ENCODE peak calls at places on chromosomes 4 and X, in eight cellular contexts. J, Q, W, M, N, F, A and D are unnamed samples. For H3K9me3, the result is how much of the 10 kb centered on the place peaks cover.

GRCh38 chrX:97529801-97530200 is 646.1 kb downstream of the RPA4 start:
- DNase-seq in Q (no peak), M (no peak), N (no peak), W (no peak), A (no peak), J (peak), F (peak), D (no peak)

GRCh38 chrX:129930941-129931410 is 25.0 kb downstream of the UTP14A start:
- DNase-seq in A (no peak), M (no peak), Q (no peak), N (no peak), J (peak), W (no peak), F (peak), D (no peak)

GRCh38 chrX:122087353-122087752 is 1039.9 kb downstream of the GLUD2 start:
- DNase-seq in M (no peak), J (no peak), F (no peak), A (no peak), W (no peak), N (no peak), Q (no peak), D (no peak)

GRCh38 chr4:7912826-7913225 is 26.8 kb downstream of the AFAP1 start:
- DNase-seq in F (no peak), N (no peak), W (no peak), J (no peak), A (no peak), M (no peak), Q (no peak), D (no peak)

GRCh38 chrX:46648660-46649059 is 75.1 kb downstream of the CHST7 start:
- DNase-seq in M (no peak), J (no peak), N (no peak), W (no peak), A (no peak), F (no peak), Q (peak), D (no peak)

GRCh38 chr4:87058272-87059073 is 123.7 kb downstream of the AFF1 start:
- DNase-seq in F (no peak), N (no peak), J (no peak), W (peak), A (no peak), Q (peak), M (no peak), D (peak)

GRCh38 chrX:52363247-52363883 is 5.5 kb upstream of the XAGE2 start:
- DNase-seq in W (peak), Q (no peak), M (no peak), F (no peak), A (no peak), J (peak), N (no peak), D (no peak)

GRCh38 chr4:105472871-105473339 is 957 bp downstream of the PPA2 start:
- DNase-seq in Q (no peak), N (no peak), W (peak), F (peak), M (no peak), A (no peak), J (no peak), D (no peak)

GRCh38 chrX:71978164-71978563 is 67.5 kb downstream of the NHSL2 start:
- DNase-seq in J (no peak), Q (no peak), W (no peak), M (no peak), N (no peak), A (no peak), F (no peak), D (no peak)

GRCh38 chr4:112770111-112770510 is 133.2 kb downstream of the LARP7 start:
- DNase-seq in W (no peak), J (no peak), F (no peak), M (no peak), Q (peak), N (no peak), A (no peak), D (no peak)

GRCh38 chr4:125268065-125268755 is 46.5 kb upstream of the FAT4 start:
- DNase-seq in F (no peak), Q (peak), M (no peak), N (no peak), J (no peak), W (peak), A (no peak), D (no peak)

GRCh38 chr4:85726555-85726954 is 251.6 kb downstream of the ARHGAP24 start:
- DNase-seq in N (no peak), A (no peak), W (no peak), Q (no peak), F (no peak), M (no peak), J (no peak), D (no peak)

GRCh38 chrX:136639506-136640176 is 8.3 kb upstream of the CD40LG start:
- DNase-seq in J (peak), Q (no peak), W (no peak), A (no peak), N (no peak), M (no peak), F (peak), D (no peak)

GRCh38 chr4:58749206-58749605 is 1639.0 kb upstream of the IGFBP7 start:
- DNase-seq in M (no peak), A (peak), J (no peak), N (no peak), Q (no peak), W (no peak), F (no peak), D (no peak)

GRCh38 chr4:56463711-56464110 is 3.7 kb upstream of the SRP72 start:
- DNase-seq in A (no peak), Q (no peak), J (no peak), N (no peak), W (no peak), F (no peak), M (no peak), D (no peak)

GRCh38 chr4:142960867-142961644 is 115.0 kb upstream of the INPP4B start:
- DNase-seq in F (no peak), J (no peak), W (no peak), Q (no peak), N (no peak), M (no peak), A (no peak), D (no peak)

GRCh38 chr4:42673084-42673429 is 16.2 kb upstream of the ATP8A1 start:
- DNase-seq in W (no peak), F (peak), A (peak), N (peak), M (peak), J (peak), Q (no peak), D (peak)

GRCh38 chr4:108480881-108481280 is 139.5 kb upstream of the RPL34 start:
- DNase-seq in Q (no peak), A (no peak), F (no peak), W (no peak), J (no peak), N (no peak), M (no peak), D (no peak)

GRCh38 chr4:55080174-55080865 is 45.1 kb downstream of the KDR start:
- DNase-seq in J (peak), F (peak), M (no peak), W (no peak), A (no peak), N (no peak), Q (no peak), D (no peak)

GRCh38 chr4:17027495-17027894 is 129.1 kb upstream of the LDB2 start:
- DNase-seq in M (no peak), J (peak), W (no peak), N (no peak), F (peak), Q (no peak), A (no peak), D (no peak)

GRCh38 chr4:77104405-77105292 is 28.9 kb upstream of the CCNI start:
- DNase-seq in W (no peak), N (peak), J (peak), A (peak), M (peak), F (peak), Q (no peak), D (peak)

GRCh38 chrX:115330498-115331138 is 41.1 kb downstream of the LUZP4 start:
- DNase-seq in M (peak), Q (peak), A (no peak), N (peak), J (peak), W (peak), F (peak), D (no peak)

GRCh38 chr4:144565558-144566195 is 80.3 kb upstream of the HHIP start:
- DNase-seq in Q (no peak), N (no peak), F (peak), J (no peak), M (no peak), W (no peak), A (no peak), D (no peak)

GRCh38 chr4:109803924-109804571 is 2.2 kb upstream of the CFI start:
- DNase-seq in Q (peak), W (peak), N (no peak), M (no peak), A (no peak), J (peak), F (peak), D (no peak)

GRCh38 chr4:146520894-146521542 is 722 bp downstream of the SLC10A7 start:
- DNase-seq in A (peak), M (peak), Q (no peak), N (no peak), J (peak), F (peak), W (peak), D (no peak)

GRCh38 chr4:84237008-84237407 is 262.1 kb downstream of the NKX6-1 start:
- DNase-seq in Q (no peak), M (no peak), F (peak), N (no peak), W (no peak), A (no peak), J (no peak), D (no peak)

GRCh38 chr4:70948665-70949284 is 44.7 kb upstream of the DCK start:
- DNase-seq in W (no peak), A (no peak), Q (no peak), J (no peak), F (no peak), N (no peak), M (no peak), D (no peak)
- TF ChIP-seq CTCF in W (no peak), A (no peak), Q (peak), J (no peak), F (no peak), N (no peak), M (peak), D (no peak)

DNA sequence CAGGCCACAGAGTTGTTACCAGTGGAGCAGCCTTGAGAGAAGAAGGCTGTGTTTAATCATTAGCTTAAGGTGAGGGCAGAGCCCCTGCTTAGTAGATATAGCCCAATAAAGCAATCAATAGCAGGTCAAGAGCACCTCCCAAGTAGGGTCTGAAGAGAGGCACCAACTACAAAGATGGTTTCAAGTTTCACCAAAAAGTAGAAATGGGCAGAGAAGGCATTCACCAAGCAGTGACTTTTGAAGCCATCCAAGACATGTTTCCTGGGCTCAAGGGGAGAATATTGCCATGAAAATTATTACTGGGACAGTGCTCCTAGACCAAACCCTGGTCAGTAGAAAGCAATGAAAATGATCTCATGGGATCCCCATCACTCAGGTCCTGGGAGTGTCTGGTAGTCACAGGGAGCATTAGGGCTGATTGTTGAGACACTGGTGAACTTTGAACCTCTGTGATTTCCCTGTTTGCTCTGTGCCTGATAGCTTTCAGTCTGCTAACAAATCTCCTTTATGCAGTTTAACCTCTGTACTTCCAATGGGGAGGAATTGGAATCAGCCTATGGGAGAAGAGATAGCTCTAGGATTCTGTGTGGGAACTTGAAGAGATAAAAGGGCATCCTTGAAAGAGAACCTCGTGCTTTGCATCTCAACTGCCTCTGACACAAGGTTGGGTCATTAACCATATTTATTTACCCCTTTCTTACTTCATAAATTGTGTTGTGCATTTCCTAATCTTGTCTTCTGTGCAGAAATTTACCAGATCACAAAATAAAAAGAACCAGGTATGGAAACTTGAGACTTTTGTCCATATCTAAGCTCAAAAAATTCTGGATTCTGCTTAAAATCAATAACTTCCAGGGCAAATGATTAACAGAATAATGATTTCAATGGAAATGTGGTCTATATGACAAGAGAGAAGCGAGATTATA is 9.3 kb upstream of the OTC start:
- DNase-seq in W (no peak), F (no peak), A (no peak), M (no peak), N (no peak), Q (no peak), J (no peak), D (no peak)
- H3K4me3 ChIP-seq in W (no peak), F (no peak), A (no peak), M (no peak), N (no peak), Q (no peak), J (no peak), D (no peak)

GRCh38 chr4:152705918-152706317 is 26.1 kb upstream of the TMEM154 start:
- DNase-seq in W (peak), N (no peak), J (no peak), Q (no peak), F (no peak), A (no peak), M (no peak), D (no peak)
- H3K9me3 ChIP-seq in W (under half), N (under half), J (under half), Q (under half), F (under half), A (under half), M (under half), D (under half)

GRCh38 chr4:88283661-88284377 is 542 bp downstream of the PPM1K start:
- DNase-seq in N (peak), F (peak), J (peak), A (peak), W (peak), M (peak), Q (peak), D (peak)

GRCh38 chr4:88285235-88285505 is 809 bp upstream of the PPM1K start:
- DNase-seq in Q (no peak), J (no peak), A (no peak), M (no peak), F (no peak), N (no peak), W (no peak), D (no peak)

GRCh38 chr4:88286897-88287296 is 2.5 kb upstream of the PPM1K start:
- DNase-seq in Q (no peak), N (no peak), F (peak), J (peak), A (no peak), M (no peak), W (no peak), D (no peak)

GRCh38 chr4:88280228-88280795 is 4.0 kb downstream of the PPM1K start:
- DNase-seq in N (no peak), F (no peak), M (no peak), A (no peak), J (no peak), W (no peak), Q (no peak), D (no peak)

DNA sequence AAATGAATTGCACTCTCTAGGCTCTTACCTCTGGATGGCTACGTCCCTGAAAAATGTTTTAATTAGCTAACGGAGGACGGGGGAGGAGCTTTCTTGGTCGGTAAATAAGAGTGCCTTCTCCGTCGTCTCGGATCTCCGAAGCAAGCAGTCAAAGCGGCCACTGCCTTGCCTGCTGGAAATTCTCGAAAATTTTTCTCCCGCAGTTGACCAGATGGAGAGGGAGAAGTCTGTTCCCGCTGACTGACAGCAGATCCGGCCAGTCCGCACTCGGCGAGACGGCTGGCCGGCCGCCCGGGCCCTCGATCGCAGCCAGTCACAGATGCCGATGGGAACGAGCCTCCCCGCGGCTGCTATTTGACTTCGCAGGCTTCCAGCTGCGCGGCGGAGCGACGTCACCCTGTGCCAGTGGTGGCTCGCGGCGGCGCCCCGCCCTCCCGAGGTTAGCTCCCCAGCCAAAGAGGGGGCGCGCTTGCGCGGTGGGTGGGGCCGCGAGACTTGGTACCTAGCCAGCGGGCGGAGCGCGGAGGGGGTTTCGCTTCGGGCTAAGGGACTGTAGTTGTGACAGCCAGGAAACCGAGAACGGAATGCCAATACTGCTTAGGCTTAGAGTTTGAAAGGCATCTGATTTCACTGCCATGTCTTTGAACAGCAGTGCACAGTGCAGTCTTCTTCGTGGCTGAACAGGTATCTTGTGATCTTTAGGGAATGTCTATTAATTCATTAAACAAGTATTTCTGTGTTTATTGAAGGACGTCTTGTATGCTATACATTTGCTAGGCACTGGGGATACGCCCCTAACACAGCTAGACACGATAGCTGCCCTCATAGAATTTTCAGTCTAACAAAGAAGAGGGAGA is at the start of gene PPM1K:
- DNase-seq in F (peak), A (peak), M (peak), N (peak), W (peak), J (peak), Q (peak), D (peak)
- TF ChIP-seq CTCF in F (no peak), A (no peak), M (peak), N (peak), W (peak), J (peak), Q (no peak), D (peak)

GRCh38 chrX:57905141-57905540 is 5.1 kb downstream of the ZXDA start:
- DNase-seq in A (no peak), Q (no peak), N (no peak), F (peak), J (no peak), M (no peak), W (no peak), D (no peak)
- H3K4me3 ChIP-seq in A (no peak), Q (no peak), N (peak), F (peak), J (no peak), M (peak), W (no peak), D (peak)

DNA sequence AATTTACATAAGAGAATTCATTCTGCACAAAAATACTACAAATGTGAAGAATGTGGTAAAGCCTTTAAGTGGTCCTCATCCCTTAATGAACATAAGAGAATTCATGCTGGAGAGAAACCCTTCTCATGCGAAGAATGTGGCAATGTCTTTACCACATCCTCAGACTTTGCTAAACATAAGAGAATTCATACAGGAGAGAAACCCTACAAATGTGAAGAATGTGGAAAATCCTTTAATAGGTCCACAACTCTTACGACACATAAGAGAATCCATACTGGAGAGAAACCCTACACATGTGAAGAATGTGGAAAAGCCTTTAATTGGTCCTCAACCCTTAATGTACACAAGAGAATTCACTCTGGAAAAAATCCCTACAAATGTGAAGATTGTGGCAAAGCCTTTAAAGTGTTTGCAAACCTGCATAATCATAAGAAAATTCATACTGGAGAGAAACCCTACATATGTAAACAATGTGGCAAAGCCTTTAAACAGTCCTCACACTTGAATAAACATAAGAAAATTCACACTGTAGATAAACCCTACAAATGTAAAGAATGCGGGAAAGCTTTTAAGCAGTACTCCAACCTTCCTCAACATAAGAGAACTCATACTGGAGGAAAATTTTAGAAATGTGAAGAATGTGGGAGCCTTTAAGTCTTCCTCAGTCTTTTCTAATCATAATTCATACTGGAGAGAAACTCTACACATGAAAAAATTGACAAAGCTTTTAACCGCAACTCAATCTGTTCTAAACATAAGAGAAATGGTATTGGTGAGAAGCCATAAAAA is 37.4 kb downstream of the ZNF718 start:
- DNase-seq in W (no peak), Q (no peak), F (no peak), J (no peak), M (no peak), A (no peak), N (no peak), D (no peak)
- H3K9me3 ChIP-seq in W (half or more), Q (half or more), F (under half), J (under half), M (half or more), A (half or more), N (half or more), D (half or more)